ENCODE peak calls at places on chromosomes 7 and 10, in ten cellular contexts. V is germinal center; R is ascending aorta; Y is activated T-cell treated with anti-CD3 and anti-CD28 coated beads for 24 hours; N is stimulated activated CD8-positive, alpha-beta memory T cell treated with anti-CD3 and anti-CD28 coated beads, Interleukin-7, amount 100 ng/mL, for 1 hour; G is left colon; T is fibroblast of mammary gland; I is foreskin fibroblast; W is ureter; B is GDM1. X is an unnamed sample.

GRCh38 chr7:85186521-85187241 is at the start of gene SEMA3D:
- DNase-seq in T (peak), G (peak), B (peak), Y (no peak), N (no peak), W (peak), R (peak), V (peak), I (peak), X (peak)

GRCh38 chr7:14962778-14963177 is 60.2 kb upstream of the DGKB start:
- DNase-seq in W (no peak), G (no peak), T (no peak), I (no peak), N (no peak), Y (no peak), B (no peak), V (no peak), R (no peak), X (no peak)

GRCh38 chr7:95690367-95690947 is 81.9 kb upstream of the DYNC1I1 start:
- DNase-seq in W (no peak), T (peak), B (no peak), I (peak), Y (no peak), N (no peak), G (no peak), V (peak), R (no peak), X (no peak)

GRCh38 chr10:36182059-36182654 is 540.1 kb upstream of the FZD8 start:
- DNase-seq in B (no peak), I (no peak), V (no peak), R (no peak), T (peak), Y (no peak), N (no peak), W (no peak), G (no peak), X (no peak)

GRCh38 chr7:81327873-81328272 is 409.0 kb upstream of the SEMA3C start:
- DNase-seq in B (no peak), W (no peak), N (no peak), Y (no peak), V (no peak), I (no peak), G (no peak), R (no peak), T (no peak), X (no peak)

GRCh38 chr10:101830322-101831168 is 12.3 kb upstream of the OGA start:
- DNase-seq in I (peak), G (peak), Y (peak), R (peak), T (peak), N (peak), B (peak), V (peak), W (peak), X (peak)

GRCh38 chr7:80654887-80655340 is 16.5 kb downstream of the CD36 start:
- DNase-seq in I (no peak), R (no peak), B (no peak), W (no peak), G (no peak), T (no peak), N (no peak), V (no peak), Y (no peak), X (no peak)

GRCh38 chr10:21399392-21400015 is 126.0 kb downstream of the SKIDA1 start:
- DNase-seq in V (no peak), Y (no peak), I (peak), G (no peak), N (no peak), B (no peak), R (no peak), W (no peak), T (peak), X (no peak)

GRCh38 chr7:142030294-142030693 is 34.6 kb downstream of the MGAM start:
- DNase-seq in T (peak), Y (no peak), G (no peak), B (no peak), R (no peak), I (no peak), V (no peak), W (no peak), N (no peak), X (no peak)

GRCh38 chr10:77606751-77607150 is 30.9 kb downstream of the KCNMA1 start:
- DNase-seq in Y (no peak), T (no peak), G (no peak), B (no peak), W (no peak), V (no peak), N (no peak), I (no peak), R (no peak), X (no peak)

GRCh38 chr7:135434047-135434446 is 75.9 kb downstream of the CNOT4 start:
- DNase-seq in T (no peak), I (no peak), N (no peak), R (no peak), Y (no peak), B (no peak), G (no peak), W (no peak), V (no peak), X (no peak)

GRCh38 chr7:107867858-107868466 is 23.0 kb upstream of the DLD start:
- DNase-seq in V (no peak), W (no peak), T (no peak), Y (no peak), B (no peak), N (no peak), R (no peak), I (no peak), G (no peak), X (no peak)

GRCh38 chr10:132526676-132527075 is 10.9 kb upstream of the INPP5A start:
- DNase-seq in V (no peak), Y (no peak), R (no peak), N (no peak), W (no peak), B (no peak), G (no peak), T (peak), I (peak), X (peak)

GRCh38 chr10:80357804-80358125 is 1.2 kb downstream of the DYDC2 start:
- DNase-seq in Y (no peak), R (no peak), I (no peak), V (no peak), G (no peak), T (no peak), N (no peak), W (no peak), B (no peak), X (no peak)

GRCh38 chr7:117791877-117792780 is 81.1 kb downstream of the CTTNBP2 start:
- DNase-seq in I (no peak), T (no peak), N (no peak), B (peak), Y (no peak), W (no peak), R (no peak), V (no peak), G (no peak), X (no peak)

GRCh38 chr10:113978802-113979201 is 64.9 kb upstream of the ADRB1 start:
- DNase-seq in R (no peak), B (no peak), Y (no peak), W (no peak), T (no peak), V (no peak), N (no peak), G (no peak), I (no peak), X (peak)

GRCh38 chr10:69382382-69383117 is 34.2 kb downstream of the TACR2 start:
- DNase-seq in R (no peak), G (no peak), V (no peak), T (peak), B (no peak), I (peak), Y (no peak), W (no peak), N (no peak), X (no peak)

X was measured in Right ventricle myocardium inferior.